ENCODE peak calls at places on chromosomes 7 and 10, in nine cellular contexts. N, E, S, D, C, L, H, O and A are unnamed samples.

GRCh38 chr7:134315679-134316538 is 821 bp downstream of the SLC35B4 start:
- DNase-seq in N (no peak), E (no peak), S (peak), D (no peak), C (no peak), L (peak), H (peak), O (peak), A (no peak)

GRCh38 chr7:115224923-115225322 is 303.0 kb downstream of the MDFIC start:
- DNase-seq in N (no peak), E (no peak), S (no peak), D (no peak), C (no peak), L (no peak), H (no peak), O (no peak), A (no peak)

GRCh38 chr7:128259131-128260056 is 18.3 kb downstream of the LEP start:
- DNase-seq in N (no peak), E (no peak), S (no peak), D (no peak), C (peak), L (no peak), H (peak), O (peak), A (no peak)

GRCh38 chr10:43226851-43227845 is 39.7 kb downstream of the RASGEF1A start:
- DNase-seq in N (no peak), E (no peak), S (no peak), D (peak), C (peak), L (no peak), H (no peak), O (no peak), A (no peak)

GRCh38 chr7:142380064-142380463 is 122.2 kb upstream of the PRSS58 start:
- DNase-seq in N (no peak), E (no peak), S (no peak), D (no peak), C (no peak), L (no peak), H (no peak), O (no peak), A (no peak)

GRCh38 chr7:43834463-43835251 is 34.7 kb downstream of the MRPS24 start:
- DNase-seq in N (no peak), E (no peak), S (no peak), D (peak), C (no peak), L (peak), H (peak), O (peak), A (no peak)

GRCh38 chr7:22858640-22859561 is 36.3 kb upstream of the TOMM7 start:
- DNase-seq in N (no peak), E (no peak), S (peak), D (no peak), C (no peak), L (peak), H (peak), O (peak), A (no peak)

GRCh38 chr10:34492081-34492480 is 323.0 kb downstream of the PARD3 start:
- DNase-seq in N (no peak), E (no peak), S (no peak), D (no peak), C (no peak), L (no peak), H (no peak), O (no peak), A (no peak)

GRCh38 chr7:27762062-27762461 is 22.1 kb downstream of the TAX1BP1 start:
- DNase-seq in N (no peak), E (no peak), S (no peak), D (no peak), C (no peak), L (no peak), H (no peak), O (no peak), A (no peak)

GRCh38 chr10:113496124-113496523 is 56.7 kb upstream of the HABP2 start:
- DNase-seq in N (no peak), E (no peak), S (no peak), D (no peak), C (no peak), L (no peak), H (no peak), O (no peak), A (no peak)

GRCh38 chr7:151485006-151485732 is 34.5 kb downstream of the RHEB start:
- DNase-seq in N (no peak), E (no peak), S (no peak), D (no peak), C (no peak), L (peak), H (peak), O (peak), A (no peak)

GRCh38 chr7:30281791-30282190 is 2.6 kb upstream of the ZNRF2 start:
- DNase-seq in N (no peak), E (no peak), S (no peak), D (no peak), C (no peak), L (no peak), H (no peak), O (no peak), A (no peak)

GRCh38 chr10:131577786-131578471 is 266.4 kb upstream of the TCERG1L start:
- DNase-seq in N (no peak), E (no peak), S (no peak), D (no peak), C (peak), L (no peak), H (no peak), O (no peak), A (no peak)

GRCh38 chr7:151187409-151188251 is 580 bp upstream of the ASB10 start:
- DNase-seq in N (no peak), E (no peak), S (no peak), D (no peak), C (no peak), L (no peak), H (no peak), O (no peak), A (no peak)

GRCh38 chr10:91201213-91201996 is 19.1 kb upstream of the PCGF5 start:
- DNase-seq in N (no peak), E (no peak), S (no peak), D (no peak), C (no peak), L (no peak), H (no peak), O (no peak), A (no peak)

GRCh38 chr10:30176182-30176581 is 116.8 kb upstream of the JCAD start:
- DNase-seq in N (no peak), E (no peak), S (no peak), D (no peak), C (no peak), L (no peak), H (no peak), O (peak), A (no peak)

GRCh38 chr7:18471476-18472160 is 23.9 kb upstream of the HDAC9 start:
- DNase-seq in N (no peak), E (no peak), S (no peak), D (no peak), C (no peak), L (no peak), H (no peak), O (no peak), A (no peak)

GRCh38 chr7:14836006-14836405 is 66.5 kb downstream of the DGKB start:
- DNase-seq in N (no peak), E (no peak), S (no peak), D (no peak), C (no peak), L (no peak), H (no peak), O (no peak), A (no peak)

GRCh38 chr10:12509016-12509793 is 159.9 kb downstream of the CAMK1D start:
- DNase-seq in N (no peak), E (no peak), S (no peak), D (no peak), C (no peak), L (no peak), H (no peak), O (no peak), A (no peak)

GRCh38 chr10:7773845-7774801 is 13.7 kb downstream of the KIN start:
- DNase-seq in N (no peak), E (peak), S (no peak), D (no peak), C (no peak), L (no peak), H (no peak), O (no peak), A (no peak)

GRCh38 chr7:124196519-124196918 is 163.7 kb upstream of the TMEM229A start:
- DNase-seq in N (no peak), E (no peak), S (no peak), D (no peak), C (no peak), L (no peak), H (no peak), O (no peak), A (no peak)

GRCh38 chr10:11243425-11244222 is 226.0 kb downstream of the CELF2 start:
- DNase-seq in N (no peak), E (no peak), S (no peak), D (no peak), C (no peak), L (no peak), H (no peak), O (peak), A (no peak)

GRCh38 chr7:70156052-70156451 is 557.8 kb downstream of the AUTS2 start:
- DNase-seq in N (no peak), E (peak), S (no peak), D (no peak), C (no peak), L (no peak), H (no peak), O (no peak), A (no peak)

GRCh38 chr10:126533644-126534043 is 136.8 kb downstream of the C10orf90 start:
- DNase-seq in N (no peak), E (no peak), S (no peak), D (no peak), C (no peak), L (no peak), H (no peak), O (no peak), A (no peak)

GRCh38 chr10:126119591-126119990 is 223.2 kb downstream of the FANK1 start:
- DNase-seq in N (no peak), E (no peak), S (no peak), D (no peak), C (no peak), L (peak), H (no peak), O (peak), A (no peak)

GRCh38 chr10:109978481-109978880 is 29.3 kb upstream of the ADD3 start:
- DNase-seq in N (no peak), E (no peak), S (peak), D (peak), C (peak), L (peak), H (peak), O (peak), A (no peak)

GRCh38 chr10:124693396-124693795 is 50.8 kb downstream of the FAM53B start:
- DNase-seq in N (no peak), E (no peak), S (no peak), D (no peak), C (no peak), L (no peak), H (no peak), O (no peak), A (no peak)

GRCh38 chr7:129778770-129779601 is 167.5 kb downstream of the NRF1 start:
- DNase-seq in N (no peak), E (no peak), S (no peak), D (no peak), C (peak), L (no peak), H (no peak), O (no peak), A (no peak)

GRCh38 chr7:7795736-7796135 is 77.3 kb upstream of the RPA3 start:
- DNase-seq in N (no peak), E (no peak), S (no peak), D (no peak), C (no peak), L (peak), H (peak), O (peak), A (no peak)

GRCh38 chr7:54764861-54765260 is 5.8 kb upstream of the SEC61G start:
- DNase-seq in N (no peak), E (no peak), S (no peak), D (no peak), C (no peak), L (no peak), H (no peak), O (no peak), A (no peak)